ENCODE peak calls at places on chromosomes 7 and 10, in ten cellular contexts. B is hepatocyte, H is colonic mucosa, M is psoas muscle, S is neural crest cell, P is fibroblast of villous mesenchyme, W is breast epithelium, J is endothelial cell, U is coronary artery, X is fibroblast of pulmonary artery. K is an unnamed sample.

GRCh38 chr10:11424456-11425287 is 186.8 kb downstream of the USP6NL start:
- DNase-seq in B (peak; percentile 80), H (peak; percentile 42), M (no peak), S (peak; percentile 53), P (peak; percentile 56), W (no peak), J (peak; percentile 68), U (peak; percentile 64), X (peak; percentile 66), K (peak; percentile 60)

GRCh38 chr7:121329460-121330052 is 756 bp downstream of the WNT16 start:
- DNase-seq in B (peak; percentile 44), H (peak; percentile 34), M (no peak), S (peak; percentile 23), P (no peak), W (no peak), J (peak; percentile 40), U (no peak), X (no peak), K (peak; percentile 51)

GRCh38 chr10:108421256-108421655 is 1256.8 kb upstream of the SORCS1 start:
- DNase-seq in B (peak; percentile 38), H (no peak), M (no peak), S (no peak), P (no peak), W (no peak), J (no peak), U (no peak), X (no peak), K (peak; percentile 36)

GRCh38 chr7:28539289-28539981 is 127.1 kb downstream of the CREB5 start:
- DNase-seq in B (no peak), H (no peak), M (no peak), S (no peak), P (no peak), W (no peak), J (no peak), U (no peak), X (no peak), K (no peak)

GRCh38 chr10:132158122-132158741 is 28.5 kb upstream of the DPYSL4 start:
- DNase-seq in B (no peak), H (no peak), M (peak; percentile 32), S (no peak), P (no peak), W (no peak), J (no peak), U (no peak), X (no peak), K (no peak)

GRCh38 chr10:32190890-32191491 is 134.8 kb upstream of the KIF5B start:
- DNase-seq in B (peak; percentile 38), H (no peak), M (no peak), S (no peak), P (peak; percentile 49), W (no peak), J (no peak), U (no peak), X (peak; percentile 61), K (peak; percentile 39)

GRCh38 chr10:68081916-68082315 is 6.8 kb upstream of the HERC4 start:
- DNase-seq in B (no peak), H (no peak), M (no peak), S (no peak), P (no peak), W (no peak), J (no peak), U (no peak), X (no peak), K (no peak)

GRCh38 chr7:34823650-34824258 is 165.7 kb downstream of the NPSR1 start:
- DNase-seq in B (peak; percentile 68), H (peak; percentile 55), M (peak; percentile 51), S (peak; percentile 67), P (peak; percentile 44), W (no peak), J (peak; percentile 70), U (no peak), X (peak; percentile 68), K (peak; percentile 64)

GRCh38 chr10:101031796-101032636 is 982 bp downstream of the SFXN3 start:
- DNase-seq in B (peak; percentile 89), H (peak; percentile 77), M (peak; percentile 86), S (no peak), P (peak; percentile 75), W (peak; percentile 68), J (peak; percentile 59), U (peak; percentile 90), X (peak; percentile 66), K (peak; percentile 58)

GRCh38 chr10:58754419-58755180 is 241.9 kb downstream of the BICC1 start:
- DNase-seq in B (no peak), H (no peak), M (no peak), S (no peak), P (peak; percentile 56), W (no peak), J (no peak), U (no peak), X (no peak), K (no peak)

GRCh38 chr10:1404236-1404952 is 332.9 kb downstream of the ADARB2 start:
- DNase-seq in B (no peak), H (no peak), M (no peak), S (no peak), P (no peak), W (no peak), J (no peak), U (no peak), X (no peak), K (no peak)

DNA sequence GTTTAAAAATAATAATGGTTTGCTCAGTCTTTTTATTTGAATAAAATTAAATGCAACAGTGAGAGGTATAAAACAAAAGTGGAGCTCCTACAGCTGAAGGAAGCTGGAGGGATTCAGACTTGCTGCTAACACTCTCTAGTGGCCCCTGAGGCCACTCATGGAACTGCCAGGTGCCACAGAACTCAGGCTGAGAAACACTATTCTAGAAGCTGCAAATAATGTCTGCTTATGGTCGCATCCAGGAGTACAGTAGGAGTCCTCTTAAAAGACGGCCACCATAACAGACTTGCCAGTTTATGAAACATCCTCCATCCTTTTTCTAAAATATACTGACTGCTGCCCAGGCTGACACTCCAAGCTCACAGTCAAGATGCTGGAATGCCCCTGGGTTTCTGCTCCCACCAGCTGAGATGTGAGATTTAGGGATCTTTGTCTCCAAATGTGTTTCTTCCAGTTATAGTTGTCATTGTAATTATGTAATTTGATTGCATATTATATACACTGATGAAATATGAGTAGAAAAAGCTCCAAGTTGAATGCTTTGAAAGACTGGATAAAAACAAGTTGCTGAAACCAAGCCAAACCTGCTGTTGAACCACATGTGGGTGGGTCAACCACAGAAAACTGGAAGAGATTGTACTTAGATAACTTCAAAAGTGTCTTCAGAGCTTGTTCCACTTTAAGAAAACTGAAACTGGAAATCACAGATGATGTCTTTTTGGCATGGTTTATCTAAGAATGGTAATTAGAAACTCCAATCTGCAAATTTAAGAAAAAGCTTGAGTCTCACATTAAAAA is 213.7 kb upstream of the AOAH start:
- DNase-seq in B (no peak), H (no peak), M (no peak), S (no peak), P (no peak), W (no peak), J (no peak), U (no peak), X (no peak), K (no peak)
- TF ChIP-seq CTCF in B (no peak), H (no peak), M (no peak), S (peak; percentile 32), P (no peak), W (no peak), J (peak; percentile 33), U (no peak), X (no peak), K (peak; percentile 6)

DNA sequence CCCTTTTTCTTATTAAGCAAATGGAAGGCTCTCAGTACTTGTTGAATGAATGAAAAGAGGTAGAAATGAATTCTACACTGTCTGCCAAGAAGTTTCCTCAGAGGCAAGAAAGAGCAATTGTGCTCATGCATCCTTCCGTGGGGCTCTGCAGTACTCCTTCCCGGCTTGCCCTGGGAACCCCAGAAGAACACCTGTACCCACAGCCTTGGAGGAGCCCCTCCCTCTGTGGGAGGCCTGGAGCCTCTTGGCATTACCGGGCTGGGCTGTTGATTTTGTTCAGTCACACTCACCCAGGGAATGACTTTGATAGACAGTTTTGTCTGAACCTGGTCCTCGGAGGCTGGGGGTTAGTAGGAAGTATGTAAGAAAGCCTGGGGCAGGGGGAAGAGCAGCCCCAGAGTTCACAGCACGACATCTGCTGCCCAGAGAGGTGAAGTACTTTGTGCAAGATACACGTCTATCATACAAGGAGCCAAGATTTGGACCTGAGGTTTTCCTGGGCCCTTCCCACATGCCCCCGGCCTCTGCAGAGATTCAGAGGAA is 134.8 kb upstream of the GDF10 start:
- DNase-seq in B (no peak), H (no peak), M (no peak), S (no peak), P (no peak), W (no peak), J (no peak), U (no peak), X (no peak), K (no peak)
- TF ChIP-seq CTCF in B (no peak), H (no peak), M (no peak), S (no peak), P (no peak), W (no peak), J (no peak), U (no peak), X (peak; percentile 7), K (no peak)

DNA sequence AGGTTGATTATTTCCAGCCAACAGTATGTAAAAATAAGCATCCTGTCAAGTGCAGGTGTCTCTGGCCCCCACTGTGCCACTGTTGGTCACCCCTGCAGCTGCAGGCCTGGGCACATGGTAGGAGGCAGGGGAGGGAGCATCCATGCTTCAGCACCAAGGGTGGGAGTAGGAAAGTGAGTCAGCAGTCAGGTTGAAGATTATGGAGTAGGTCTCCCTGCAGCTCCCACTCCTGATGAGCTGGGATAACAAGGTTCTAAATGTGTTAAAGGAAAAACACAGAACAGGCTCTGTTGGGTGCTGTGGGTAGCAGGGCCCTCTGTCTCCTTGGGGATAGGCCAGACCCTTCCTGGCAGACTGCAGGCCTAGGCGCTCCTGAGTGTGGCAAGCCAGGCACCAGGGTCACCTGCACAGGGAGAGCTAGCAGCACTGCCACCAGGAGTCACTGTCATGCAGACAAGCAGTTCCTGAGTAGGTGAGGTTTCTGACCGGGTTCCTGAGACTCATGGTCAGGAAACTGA is 59.3 kb downstream of the NUDCD3 start:
- DNase-seq in B (peak; percentile 17), H (no peak), M (no peak), S (no peak), P (no peak), W (no peak), J (peak; percentile 19), U (no peak), X (no peak), K (no peak)
- TF ChIP-seq CTCF in B (peak; percentile 6), H (no peak), M (peak; percentile 27), S (no peak), P (no peak), W (no peak), J (no peak), U (no peak), X (no peak), K (peak; percentile 17)

GRCh38 chr7:137820677-137821420 is 25.9 kb downstream of the DGKI start:
- DNase-seq in B (peak; percentile 45), H (peak; percentile 20), M (peak; percentile 69), S (peak; percentile 2), P (peak; percentile 30), W (peak; percentile 49), J (no peak), U (peak; percentile 82), X (peak; percentile 79), K (peak; percentile 5)

GRCh38 chr7:137818036-137818435 is 28.7 kb downstream of the DGKI start:
- DNase-seq in B (no peak), H (no peak), M (no peak), S (no peak), P (peak; percentile 44), W (no peak), J (no peak), U (no peak), X (no peak), K (no peak)

GRCh38 chr7:137820156-137820555 is 26.6 kb downstream of the DGKI start:
- DNase-seq in B (no peak), H (no peak), M (no peak), S (no peak), P (no peak), W (no peak), J (no peak), U (no peak), X (no peak), K (no peak)

GRCh38 chr7:137816696-137817320 is 30.0 kb downstream of the DGKI start:
- DNase-seq in B (no peak), H (no peak), M (no peak), S (no peak), P (peak; percentile 19), W (no peak), J (no peak), U (no peak), X (peak; percentile 42), K (peak; percentile 27)
- TF ChIP-seq CTCF in B (peak; percentile 9), H (no peak), M (no peak), S (peak; percentile 21), P (peak; percentile 36), W (no peak), J (no peak), U (no peak), X (peak; percentile 41), K (peak; percentile 56)

K was measured in epithelial cell of esophagus.